ENCODE peak calls at places on chromosomes 5 and 9, in four cellular contexts. A, V, W and H are unnamed samples.

GRCh38 chr5:142426129-142426641 is 101.4 kb upstream of the SPRY4 start:
- DNase-seq in A (no peak), V (no peak), W (no peak), H (no peak)

GRCh38 chr5:60959156-60959555 is 14.2 kb downstream of the NDUFAF2 start:
- DNase-seq in A (no peak), V (no peak), W (no peak), H (no peak)

GRCh38 chr5:135553688-135554462 is 18.1 kb upstream of the NEUROG1 start:
- DNase-seq in A (peak), V (peak), W (peak), H (peak)

GRCh38 chr5:168654225-168654624 is 75.1 kb upstream of the PANK3 start:
- DNase-seq in A (no peak), V (no peak), W (no peak), H (no peak)

GRCh38 chr5:141835928-141836667 is 42.1 kb downstream of the PCDH1 start:
- DNase-seq in A (no peak), V (no peak), W (no peak), H (no peak)

GRCh38 chr9:69134412-69134811 is 39.7 kb upstream of the TJP2 start:
- DNase-seq in A (no peak), V (no peak), W (no peak), H (no peak)

GRCh38 chr5:120464627-120465280 is 654 bp downstream of the PRR16 start:
- DNase-seq in A (peak), V (no peak), W (peak), H (peak)

GRCh38 chr9:108894225-108894997 is 32.3 kb downstream of the ACTL7A start:
- DNase-seq in A (no peak), V (peak), W (no peak), H (no peak)

GRCh38 chr9:4740623-4741364 is at the start of gene AK3:
- DNase-seq in A (peak), V (peak), W (peak), H (peak)

GRCh38 chr5:44002381-44002901 is 386.8 kb downstream of the FGF10 start:
- DNase-seq in A (no peak), V (peak), W (no peak), H (no peak)
- TF ChIP-seq ELF4 in A (no peak), V (no peak), W (no peak), H (no peak)

DNA sequence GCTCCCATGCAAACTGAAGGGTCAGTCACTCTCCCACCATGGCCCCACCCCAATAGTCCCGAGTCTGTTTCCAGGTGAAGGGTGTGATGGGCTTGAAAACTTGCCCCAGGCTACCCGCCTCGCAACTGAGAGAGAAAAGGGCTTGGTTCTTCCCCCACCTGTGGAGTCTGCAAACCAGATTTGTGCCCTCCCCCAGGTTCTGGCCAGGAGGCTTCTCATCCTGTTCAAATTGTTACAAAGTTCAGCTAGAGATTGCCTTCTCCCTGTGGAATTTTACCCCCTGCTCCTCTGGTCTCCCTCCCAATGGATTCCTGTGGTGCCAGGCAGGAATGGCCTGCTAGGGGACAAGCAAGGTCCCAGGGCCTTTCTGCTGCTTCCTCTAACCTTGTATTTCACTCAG is 93.1 kb upstream of the ACO1 start:
- DNase-seq in A (no peak), V (peak), W (no peak), H (no peak)
- TF ChIP-seq ELF4 in A (no peak), V (no peak), W (no peak), H (no peak)

DNA sequence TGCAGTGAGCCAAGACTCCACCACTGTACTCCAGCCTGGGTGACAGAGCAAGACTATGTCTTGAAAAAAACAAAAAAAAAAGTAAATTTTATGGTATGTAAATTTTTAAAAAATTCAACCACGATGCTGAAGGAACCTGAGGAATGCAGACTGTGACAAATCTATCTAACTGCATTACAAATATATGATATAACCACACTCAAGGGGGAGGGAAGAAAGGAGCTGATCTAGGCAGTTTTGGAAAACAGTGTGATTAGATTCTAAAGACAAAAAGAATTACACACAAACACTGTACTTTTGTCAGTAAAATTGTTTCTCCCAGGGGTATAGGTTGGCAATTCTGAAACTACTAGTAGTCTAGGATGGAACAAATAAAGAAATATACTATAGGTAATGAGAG is 17.0 kb downstream of the LARS1 start:
- DNase-seq in A (no peak), V (no peak), W (no peak), H (no peak)
- TF ChIP-seq ELF4 in A (no peak), V (no peak), W (no peak), H (no peak)

DNA sequence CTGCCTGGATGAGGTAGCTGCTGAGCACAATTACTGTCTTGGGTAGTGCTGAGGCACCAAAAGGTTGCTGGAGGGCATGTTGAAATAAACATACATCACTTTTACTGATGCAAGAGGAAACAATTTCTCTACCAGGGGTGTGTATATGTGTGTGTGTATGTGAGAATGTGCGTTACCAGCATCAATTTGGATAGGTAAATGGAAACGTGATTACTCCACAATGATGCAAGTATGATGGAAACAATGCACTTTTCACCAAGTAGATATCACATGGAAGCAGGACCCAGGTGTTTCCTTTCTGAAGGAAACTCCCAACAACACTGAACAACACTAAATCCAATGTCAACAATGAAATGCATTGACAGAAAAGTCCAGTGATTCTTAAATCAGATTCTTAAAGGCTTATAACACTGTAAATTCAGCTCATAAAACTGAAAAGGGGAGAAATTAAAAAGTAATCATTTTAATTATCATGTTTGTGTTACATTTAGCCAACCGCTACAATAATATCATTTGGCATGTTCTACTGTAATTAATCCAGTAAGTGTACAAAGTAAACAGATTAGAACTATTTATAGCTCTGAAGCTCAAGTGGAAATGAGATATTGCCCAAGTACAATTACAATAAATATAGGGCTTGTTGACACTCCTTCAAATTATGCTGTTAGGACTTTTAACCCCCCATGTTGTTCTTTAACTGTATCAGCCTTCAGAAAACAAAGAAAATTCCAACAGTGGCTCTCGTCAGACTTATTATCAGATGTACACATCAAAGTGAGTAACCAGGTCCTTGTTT is 25.3 kb downstream of the YIPF5 start:
- DNase-seq in A (no peak), V (no peak), W (no peak), H (no peak)
- TF ChIP-seq ELF4 in A (no peak), V (no peak), W (no peak), H (no peak)

DNA sequence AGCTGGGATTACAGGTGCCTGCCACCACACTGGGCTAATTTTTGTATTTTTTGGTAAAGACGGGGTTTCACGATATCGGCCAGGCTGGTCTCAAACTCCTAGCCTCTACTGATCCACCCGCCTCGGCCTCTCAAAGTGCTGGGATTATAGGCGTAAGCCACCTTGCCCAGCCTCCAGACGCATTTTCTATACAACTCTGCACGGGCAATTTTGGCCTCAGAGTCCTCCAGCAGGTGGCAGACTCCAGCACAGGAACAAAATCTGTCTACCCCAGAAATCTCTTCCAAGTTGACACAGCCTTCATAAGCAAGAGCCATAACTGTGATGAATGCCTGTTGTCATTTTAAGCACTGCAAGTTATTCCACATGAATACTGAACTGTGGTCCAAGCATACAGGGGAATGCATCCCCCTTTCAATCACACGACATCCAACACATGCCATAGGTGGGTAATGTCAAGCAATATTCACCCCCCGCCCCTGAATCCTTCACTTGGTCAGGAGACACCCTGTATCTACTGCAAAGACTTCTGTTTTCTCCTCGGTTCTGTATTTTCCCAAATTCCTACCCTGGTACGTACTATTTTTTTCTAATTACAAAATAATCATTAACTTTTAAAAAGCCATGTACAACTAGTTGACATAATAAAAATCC is 50.8 kb downstream of the ALDH7A1 start:
- DNase-seq in A (peak), V (peak), W (peak), H (peak)
- TF ChIP-seq ELF4 in A (no peak), V (no peak), W (no peak), H (no peak)

DNA sequence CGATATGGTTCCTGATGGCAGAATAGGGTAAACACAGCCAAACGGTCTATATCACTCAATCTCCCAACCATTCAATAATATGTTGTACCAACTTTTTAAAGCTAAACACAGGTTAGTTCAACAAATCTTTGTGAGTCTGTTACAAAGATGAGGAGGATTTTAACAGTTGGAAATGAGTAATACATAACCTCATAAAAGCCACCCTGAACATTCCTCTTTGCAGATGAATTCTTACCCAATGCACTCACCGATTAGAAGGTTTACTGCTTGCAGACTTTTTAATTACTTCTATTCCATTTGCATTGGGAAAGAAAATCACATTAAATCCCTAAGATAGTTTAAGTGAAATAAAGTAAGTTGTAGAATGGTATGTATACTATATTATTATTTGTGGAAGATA is 23.3 kb upstream of the TRMT10B start:
- DNase-seq in A (no peak), V (no peak), W (no peak), H (no peak)
- TF ChIP-seq ELF4 in A (no peak), V (no peak), W (no peak), H (no peak)

GRCh38 chr5:83306572-83307241 is 164.8 kb upstream of the VCAN start:
- DNase-seq in A (no peak), V (no peak), W (no peak), H (no peak)

GRCh38 chr5:83313431-83313830 is 158.1 kb upstream of the VCAN start:
- DNase-seq in A (no peak), V (no peak), W (no peak), H (no peak)

DNA sequence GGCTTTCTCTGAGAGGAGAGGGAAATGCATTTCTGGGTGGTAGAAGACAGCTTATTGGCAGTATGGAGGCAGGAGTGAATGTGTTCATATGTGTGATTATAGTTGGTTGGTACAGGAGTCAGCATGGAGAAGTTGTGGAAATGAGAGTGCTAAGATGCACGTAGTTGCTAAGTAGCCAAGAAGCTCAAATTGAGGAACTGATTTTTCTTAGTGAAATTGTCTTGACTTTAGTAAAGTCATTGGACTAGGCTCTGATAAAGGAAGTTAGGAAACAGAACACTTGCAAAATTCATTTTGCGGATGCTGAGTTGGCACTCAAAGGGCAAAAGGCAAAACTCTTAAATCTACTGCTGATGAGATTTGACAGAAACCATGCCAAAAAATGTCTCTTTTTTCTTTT is 158.9 kb upstream of the VCAN start:
- DNase-seq in A (no peak), V (no peak), W (no peak), H (no peak)
- TF ChIP-seq ELF4 in A (no peak), V (no peak), W (no peak), H (no peak)

DNA sequence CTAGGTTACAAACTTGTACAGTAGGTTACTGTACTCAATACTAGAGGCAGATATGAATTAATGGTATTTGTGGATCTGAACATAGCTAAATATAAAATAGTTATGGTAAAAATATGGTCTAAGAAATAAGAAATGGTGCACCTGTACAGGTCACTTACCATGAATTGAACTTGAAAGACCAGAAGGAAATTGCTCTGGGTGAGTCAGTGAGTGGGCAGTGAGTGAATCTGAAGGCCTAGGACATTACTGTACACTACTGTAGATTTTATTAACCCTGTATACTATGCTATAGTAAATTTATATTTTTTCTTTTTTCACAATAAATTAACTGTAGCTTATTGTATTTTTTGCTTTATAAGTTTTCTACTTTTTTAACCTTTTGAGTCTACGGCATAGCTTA is 1020.4 kb downstream of the CDH18 start:
- DNase-seq in A (no peak), V (no peak), W (no peak), H (no peak)
- TF ChIP-seq ELF4 in A (no peak), V (no peak), W (no peak), H (no peak)